ENCODE peak calls at places on chromosomes 11 and 22, in five cellular contexts. S, Z, D, O and H are unnamed samples.
A peak's percentile ranks its signal among the peaks of the same experiment; 100 is the strongest.

GRCh38 chr22:21766933-21767462 is 31.4 kb upstream of the YPEL1 start:
- DNase-seq in S (no peak), D (no peak), O (no peak), Z (peak; percentile 31), H (no peak)

GRCh38 chr11:71206186-71206585 is 46.2 kb downstream of the SHANK2 start:
- DNase-seq in Z (no peak), S (no peak), D (no peak), O (no peak), H (peak; percentile 66)

GRCh38 chr11:101487775-101488174 is 96.0 kb downstream of the TRPC6 start:
- DNase-seq in Z (no peak), D (no peak), S (no peak), O (no peak), H (peak; percentile 79)

GRCh38 chr22:25352294-25352680 is 132.8 kb downstream of the CRYBB2 start:
- DNase-seq in Z (no peak), D (no peak), O (no peak), S (no peak), H (no peak)

GRCh38 chr11:134003792-134004405 is 47.1 kb upstream of the IGSF9B start:
- DNase-seq in D (no peak), Z (no peak), O (no peak), S (no peak), H (no peak)

GRCh38 chr11:69272961-69273461 is 20.9 kb upstream of the MYEOV start:
- DNase-seq in Z (no peak), D (no peak), S (no peak), O (no peak), H (no peak)

GRCh38 chr11:97140885-97141494 is 751.2 kb downstream of the JRKL start:
- DNase-seq in Z (peak; percentile 26), D (no peak), S (no peak), O (peak; percentile 7), H (no peak)

GRCh38 chr11:36394926-36395325 is 98.8 kb downstream of the PRR5L start:
- DNase-seq in D (no peak), O (no peak), S (no peak), Z (no peak), H (no peak)

GRCh38 chr11:80165763-80166162 is 724.9 kb upstream of the TENM4 start:
- DNase-seq in D (no peak), Z (no peak), O (no peak), S (no peak), H (peak; percentile 25)

GRCh38 chr11:24516658-24517057 is 19.8 kb downstream of the LUZP2 start:
- DNase-seq in O (no peak), Z (no peak), S (no peak), D (no peak), H (no peak)

GRCh38 chr11:910589-911030 is at the start of gene CHID1:
- DNase-seq in Z (peak; percentile 93), D (no peak), S (peak; percentile 96), O (peak; percentile 100), H (peak; percentile 67)

GRCh38 chr11:95152878-95153856 is 63.5 kb downstream of the ENDOD1 start:
- DNase-seq in D (peak; percentile 26), O (no peak), Z (peak; percentile 95), S (no peak), H (no peak)

GRCh38 chr11:11568651-11569229 is 53.1 kb downstream of the GALNT18 start:
- DNase-seq in Z (no peak), D (peak; percentile 40), S (no peak), O (no peak), H (peak; percentile 2)

GRCh38 chr11:67286621-67287333 is 2.3 kb upstream of the ANKRD13D start:
- DNase-seq in O (no peak), S (no peak), D (no peak), Z (no peak), H (no peak)

GRCh38 chr11:61294717-61295595 is at the start of gene VWCE:
- DNase-seq in D (no peak), O (peak; percentile 89), S (peak; percentile 62), Z (no peak), H (peak; percentile 41)

GRCh38 chr22:25970348-25970995 is 198.8 kb upstream of the SEZ6L start:
- DNase-seq in D (no peak), S (no peak), O (no peak), Z (no peak), H (no peak)

GRCh38 chr11:44624761-44625221 is 59.3 kb downstream of the CD82 start:
- DNase-seq in O (no peak), S (no peak), Z (no peak), D (no peak), H (no peak)

GRCh38 chr11:48880021-48880441 is 103.7 kb downstream of the TRIM51G start:
- DNase-seq in D (no peak), O (no peak), Z (no peak), S (no peak), H (no peak)

GRCh38 chr22:27387561-27387960 is 414.0 kb downstream of the MN1 start:
- DNase-seq in O (no peak), Z (no peak), D (no peak), S (no peak), H (no peak)

GRCh38 chr11:117074122-117074521 is 24.1 kb downstream of the SIK3 start:
- DNase-seq in D (no peak), Z (peak; percentile 31), O (no peak), S (no peak), H (no peak)

GRCh38 chr11:130583866-130584265 is 135.4 kb downstream of the ADAMTS15 start:
- DNase-seq in Z (no peak), D (no peak), O (no peak), S (no peak), H (no peak)

GRCh38 chr22:17965538-17966402 is 58.6 kb downstream of the MICAL3 start:
- DNase-seq in Z (peak; percentile 55), S (no peak), O (no peak), D (no peak), H (no peak)

GRCh38 chr11:110184974-110185597 is 91.9 kb downstream of the ZC3H12C start:
- DNase-seq in S (no peak), D (no peak), Z (no peak), O (no peak), H (peak; percentile 83)

GRCh38 chr11:22730319-22730718 is 63.9 kb downstream of the GAS2 start:
- DNase-seq in D (no peak), O (peak; percentile 3), Z (no peak), S (no peak), H (peak; percentile 1)

GRCh38 chr11:43789700-43790443 is 90.8 kb upstream of the ALKBH3 start:
- DNase-seq in O (no peak), Z (no peak), S (no peak), D (no peak), H (peak; percentile 70)

GRCh38 chr11:110852925-110853324 is 140.7 kb upstream of the ARHGAP20 start:
- DNase-seq in S (no peak), O (no peak), D (no peak), Z (no peak), H (no peak)

GRCh38 chr11:65592840-65593517 is 2.6 kb downstream of the KCNK7 start:
- DNase-seq in D (no peak), O (peak; percentile 31), S (no peak), Z (no peak), H (no peak)

GRCh38 chr22:47036936-47037485 is 274.6 kb downstream of the TBC1D22A start:
- DNase-seq in S (no peak), Z (no peak), D (no peak), O (no peak), H (no peak)

GRCh38 chr11:72389116-72389515 is 45.2 kb downstream of the CLPB start:
- DNase-seq in S (no peak), Z (no peak), D (no peak), O (no peak), H (no peak)

GRCh38 chr11:72395993-72396392 is 38.3 kb downstream of the CLPB start:
- DNase-seq in S (no peak), Z (no peak), D (no peak), O (no peak), H (no peak)

GRCh38 chr11:72394456-72394855 is 39.9 kb downstream of the CLPB start:
- DNase-seq in O (no peak), Z (no peak), D (no peak), S (no peak), H (no peak)

GRCh38 chr11:72393303-72393702 is 41.0 kb downstream of the CLPB start:
- DNase-seq in O (no peak), D (no peak), Z (no peak), S (no peak), H (no peak)

GRCh38 chr11:72391638-72392423 is 42.5 kb downstream of the CLPB start:
- DNase-seq in O (no peak), Z (peak; percentile 12), D (peak; percentile 37), S (no peak), H (no peak)
- TF ChIP-seq RCOR1 in O (no peak), Z (no peak), D (no peak), S (no peak), H (no peak)

DNA sequence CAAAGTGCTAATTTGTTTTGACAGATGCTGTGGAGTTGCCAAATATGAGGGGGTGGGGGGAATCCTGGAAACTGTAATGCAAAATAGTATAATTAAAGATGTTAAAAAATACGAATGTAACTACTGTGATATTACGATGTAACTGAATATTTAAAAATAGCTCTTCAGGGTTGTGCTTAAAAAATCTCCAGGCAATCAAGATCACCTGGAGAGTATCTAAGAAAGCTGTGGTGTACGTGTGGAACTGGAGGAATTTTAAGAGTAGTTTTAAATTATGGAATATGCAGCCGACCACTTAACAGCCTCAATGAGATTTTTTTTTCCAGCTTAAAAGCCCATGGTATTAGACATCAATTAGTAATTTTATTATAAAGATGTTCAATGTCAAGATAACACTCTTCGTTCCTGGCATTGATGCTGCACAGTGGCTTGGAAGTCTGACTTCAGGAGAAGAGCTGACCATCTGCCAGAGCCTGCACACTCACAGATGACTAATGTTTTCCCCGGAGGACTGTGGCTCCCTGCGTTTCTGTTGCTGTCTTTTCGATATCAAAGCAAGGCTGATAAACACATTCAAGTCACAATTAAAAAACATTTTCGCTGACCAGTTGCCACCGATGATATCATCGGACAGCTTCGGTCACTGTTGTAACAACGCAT is 122.0 kb upstream of the RCN1 start:
- DNase-seq in O (peak; percentile 62), Z (no peak), D (no peak), S (no peak), H (peak; percentile 61)
- TF ChIP-seq RCOR1 in O (peak; percentile 50), Z (no peak), D (no peak), S (no peak), H (no peak)

GRCh38 chr11:2519879-2520735 is 75.3 kb downstream of the KCNQ1 start:
- DNase-seq in S (no peak), Z (no peak), O (peak; percentile 23), D (no peak), H (no peak)
- TF ChIP-seq RCOR1 in S (no peak), Z (no peak), O (no peak), D (no peak), H (no peak)

DNA sequence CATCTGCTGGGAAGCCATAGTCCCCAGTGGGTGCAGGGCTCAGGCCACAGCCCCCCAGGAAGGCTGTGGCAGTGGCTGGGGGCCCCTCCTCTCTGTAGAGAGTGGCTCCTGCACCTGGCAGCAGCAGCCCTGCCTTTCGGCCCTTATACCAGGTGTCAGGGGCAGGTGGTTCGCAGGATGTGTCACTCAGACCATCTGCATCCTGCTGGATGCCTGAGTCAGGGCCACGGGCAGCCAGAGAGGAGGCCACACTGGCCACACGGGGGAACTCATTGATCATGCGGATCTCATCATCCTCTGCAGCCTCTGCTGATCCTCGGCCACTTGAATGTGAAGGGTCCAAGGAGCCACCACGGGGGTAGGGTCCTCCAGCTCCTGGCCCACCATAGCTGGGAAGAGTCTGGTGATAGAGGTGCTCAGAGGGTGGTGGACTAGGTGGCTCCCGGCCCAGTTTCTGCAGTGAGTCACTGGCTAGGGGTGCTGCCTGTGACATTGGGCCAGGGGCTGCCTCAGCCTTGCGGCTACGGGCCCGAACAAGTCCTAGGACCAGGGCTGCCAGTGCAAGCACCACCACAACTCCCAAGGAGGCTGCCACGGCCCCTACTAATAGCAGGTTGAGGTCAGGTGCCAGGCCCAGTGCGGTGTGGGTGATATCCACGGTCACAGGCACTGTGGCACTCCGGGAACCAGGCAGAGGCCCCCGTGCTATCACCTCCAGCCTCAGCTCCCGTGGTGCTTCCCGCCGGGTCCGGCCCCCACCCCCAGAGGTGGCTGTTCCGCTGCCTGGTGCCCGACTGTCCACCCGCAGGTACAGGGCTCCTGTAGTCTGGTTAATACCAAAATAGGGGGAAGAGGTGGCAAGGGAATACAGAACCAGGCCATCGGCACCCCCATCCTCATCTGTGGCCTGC is 3.3 kb upstream of the TPP1 start:
- DNase-seq in Z (no peak), O (no peak), D (no peak), S (no peak), H (no peak)
- TF ChIP-seq RCOR1 in Z (no peak), O (no peak), D (no peak), S (no peak), H (no peak)